ENCODE peak calls at places on chromosomes 4 and X, in seven cellular contexts. M is NCI-H524; V is amygdala; R is glutamatergic neuron; L is uterus; D is effector memory CD4-positive, alpha-beta T cell; A is NCI-H146. E is an unnamed sample.

GRCh38 chrX:134435894-134436293 is 24.1 kb upstream of the HPRT1 start:
- DNase-seq in M (no peak), V (no peak), R (no peak), L (no peak), D (no peak), A (no peak), E (no peak)

GRCh38 chr4:5798447-5798846 is 87.4 kb downstream of the EVC start:
- DNase-seq in M (no peak), V (no peak), R (no peak), L (no peak), D (no peak), A (no peak), E (no peak)

GRCh38 chrX:129655547-129656248 is 942 bp upstream of the APLN start:
- DNase-seq in M (peak), V (no peak), R (no peak), L (no peak), D (no peak), A (peak), E (peak)

GRCh38 chr4:161585011-161585410 is 578.8 kb downstream of the FSTL5 start:
- DNase-seq in M (no peak), V (no peak), R (no peak), L (no peak), D (no peak), A (no peak), E (no peak)

GRCh38 chrX:11349661-11350337 is 56.6 kb downstream of the AMELX start:
- DNase-seq in M (no peak), V (no peak), R (no peak), L (no peak), D (no peak), A (no peak), E (no peak)

GRCh38 chrX:43595931-43596330 is 60.2 kb upstream of the MAOA start:
- DNase-seq in M (no peak), V (no peak), R (no peak), L (no peak), D (no peak), A (no peak), E (no peak)

GRCh38 chr4:138401330-138401729 is 159.2 kb upstream of the SLC7A11 start:
- DNase-seq in M (peak), V (no peak), R (no peak), L (peak), D (no peak), A (peak), E (no peak)

GRCh38 chr4:180164799-180165198 is 2078.4 kb upstream of the TENM3 start:
- DNase-seq in M (no peak), V (no peak), R (no peak), L (no peak), D (no peak), A (no peak), E (no peak)

GRCh38 chrX:64975491-64975890 is 759 bp downstream of the ZC4H2 start:
- DNase-seq in M (peak), V (no peak), R (peak), L (peak), D (peak), A (no peak), E (peak)

GRCh38 chrX:103373581-103373980 is 2.8 kb upstream of the BEX3 start:
- DNase-seq in M (no peak), V (no peak), R (no peak), L (no peak), D (no peak), A (no peak), E (no peak)

GRCh38 chr4:1794809-1795303 is 1.8 kb downstream of the FGFR3 start:
- DNase-seq in M (no peak), V (no peak), R (no peak), L (no peak), D (no peak), A (no peak), E (peak)

GRCh38 chr4:120816385-120816784 is 106.1 kb downstream of the PRDM5 start:
- DNase-seq in M (no peak), V (no peak), R (no peak), L (no peak), D (no peak), A (no peak), E (no peak)

GRCh38 chr4:99722662-99723061 is 65.0 kb upstream of the C4orf54 start:
- DNase-seq in M (no peak), V (no peak), R (no peak), L (no peak), D (no peak), A (no peak), E (no peak)

GRCh38 chr4:122619583-122619982 is 1.3 kb downstream of the IL21 start:
- DNase-seq in M (no peak), V (no peak), R (no peak), L (no peak), D (no peak), A (no peak), E (no peak)

GRCh38 chr4:145177906-145178538 is 2.4 kb downstream of the OTUD4 start:
- DNase-seq in M (no peak), V (no peak), R (no peak), L (no peak), D (no peak), A (no peak), E (no peak)

GRCh38 chr4:89298788-89299152 is 8.8 kb downstream of the GPRIN3 start:
- DNase-seq in M (no peak), V (no peak), R (no peak), L (no peak), D (no peak), A (no peak), E (no peak)

GRCh38 chrX:108468486-108468885 is 28.8 kb downstream of the COL4A5 start:
- DNase-seq in M (no peak), V (no peak), R (no peak), L (no peak), D (no peak), A (no peak), E (no peak)

GRCh38 chrX:13778916-13779315 is 38.0 kb downstream of the GPM6B start:
- DNase-seq in M (no peak), V (no peak), R (no peak), L (no peak), D (no peak), A (peak), E (no peak)

GRCh38 chr4:35772291-35772690 is 472.0 kb downstream of the ARAP2 start:
- DNase-seq in M (no peak), V (no peak), R (no peak), L (no peak), D (no peak), A (no peak), E (no peak)

GRCh38 chr4:112910109-112910736 is 139.2 kb upstream of the ANK2 start:
- DNase-seq in M (no peak), V (peak), R (no peak), L (no peak), D (no peak), A (no peak), E (no peak)

GRCh38 chr4:174935607-174936006 is 17.4 kb downstream of the ADAM29 start:
- DNase-seq in M (no peak), V (no peak), R (no peak), L (no peak), D (no peak), A (no peak), E (no peak)

GRCh38 chrX:9845574-9845948 is 59.3 kb downstream of the SHROOM2 start:
- DNase-seq in M (no peak), V (no peak), R (no peak), L (no peak), D (no peak), A (no peak), E (no peak)

GRCh38 chr4:42515156-42515884 is 118.0 kb downstream of the SHISA3 start:
- DNase-seq in M (no peak), V (no peak), R (no peak), L (no peak), D (no peak), A (no peak), E (no peak)

GRCh38 chr4:68272860-68273259 is 27.4 kb upstream of the TMPRSS11B start:
- DNase-seq in M (no peak), V (no peak), R (no peak), L (no peak), D (no peak), A (no peak), E (no peak)

GRCh38 chr4:20698382-20698781 is 1.9 kb upstream of the PACRGL start:
- DNase-seq in M (no peak), V (no peak), R (no peak), L (no peak), D (no peak), A (no peak), E (no peak)

GRCh38 chr4:30172416-30172815 is 547.8 kb upstream of the PCDH7 start:
- DNase-seq in M (no peak), V (no peak), R (no peak), L (no peak), D (no peak), A (no peak), E (no peak)

GRCh38 chr4:48331577-48332340 is 9.6 kb upstream of the SLAIN2 start:
- DNase-seq in M (no peak), V (no peak), R (no peak), L (no peak), D (no peak), A (no peak), E (no peak)

GRCh38 chrX:84611843-84612636 is 109.8 kb upstream of the HDX start:
- DNase-seq in M (no peak), V (no peak), R (no peak), L (no peak), D (no peak), A (no peak), E (no peak)

GRCh38 chr4:100483796-100484195 is 34.0 kb downstream of the EMCN start:
- DNase-seq in M (no peak), V (no peak), R (no peak), L (no peak), D (no peak), A (no peak), E (no peak)

GRCh38 chr4:21467551-21467950 is 481.0 kb downstream of the KCNIP4 start:
- DNase-seq in M (no peak), V (no peak), R (no peak), L (no peak), D (no peak), A (no peak), E (no peak)

GRCh38 chr4:174423257-174423944 is 98.9 kb downstream of the HPGD start:
- DNase-seq in M (no peak), V (no peak), R (no peak), L (peak), D (no peak), A (no peak), E (no peak)

GRCh38 chr4:76659103-76659490 is 224.1 kb downstream of the SHROOM3 start:
- DNase-seq in M (peak), V (no peak), R (no peak), L (no peak), D (no peak), A (no peak), E (no peak)

GRCh38 chr4:2451821-2452785 is 16.8 kb upstream of the RNF4 start:
- DNase-seq in M (no peak), V (no peak), R (no peak), L (no peak), D (no peak), A (no peak), E (no peak)

GRCh38 chrX:110082156-110082555 is 79.2 kb downstream of the TMEM164 start:
- DNase-seq in M (no peak), V (no peak), R (no peak), L (no peak), D (no peak), A (no peak), E (no peak)

GRCh38 chr4:67712000-67712625 is 11.2 kb upstream of the UBA6 start:
- DNase-seq in M (no peak), V (no peak), R (no peak), L (no peak), D (no peak), A (peak), E (no peak)

GRCh38 chrX:3231766-3232165 is 114.7 kb downstream of the MXRA5 start:
- DNase-seq in M (no peak), V (no peak), R (no peak), L (no peak), D (no peak), A (no peak), E (no peak)

GRCh38 chr4:132001542-132001941 is 1147.6 kb upstream of the PCDH10 start:
- DNase-seq in M (no peak), V (no peak), R (no peak), L (no peak), D (no peak), A (no peak), E (no peak)

GRCh38 chr4:78565971-78566372 is 14.4 kb downstream of the ANXA3 start:
- DNase-seq in M (no peak), V (no peak), R (no peak), L (no peak), D (no peak), A (no peak), E (no peak)

E was measured in WTC11.